ENCODE peak calls at places on chromosomes 16 and 17, in five cellular contexts. One of them, this sample, is unnamed. For H3K36me3 and H3K4me1, the result is how much of the 10 kb centered on the place peaks cover.

GRCh38 chr16:89607937-89608740 is 5.3 kb upstream of the DPEP1 start:
- DNase-seq in uterus: no peak
- DNase-seq in breast epithelium: no peak
- DNase-seq in A673: no peak
- DNase-seq in neuronal stem cell: no peak
- DNase-seq in this sample: no peak

GRCh38 chr16:29804455-29805231 is 1.7 kb upstream of the MAZ start:
- DNase-seq in A673: peak
- DNase-seq in neuronal stem cell: no peak
- DNase-seq in breast epithelium: no peak
- DNase-seq in uterus: no peak
- DNase-seq in this sample: no peak

GRCh38 chr16:48139517-48139916 is 16.3 kb downstream of the ABCC12 start:
- DNase-seq in A673: no peak
- DNase-seq in breast epithelium: no peak
- DNase-seq in uterus: no peak
- DNase-seq in neuronal stem cell: no peak
- DNase-seq in this sample: no peak

GRCh38 chr16:75580-76501 is 2.2 kb upstream of the MPG start:
- DNase-seq in uterus: peak
- DNase-seq in neuronal stem cell: no peak
- DNase-seq in breast epithelium: peak
- DNase-seq in A673: peak
- DNase-seq in this sample: peak

GRCh38 chr17:78131172-78132085 is 858 bp downstream of the TMC8 start:
- DNase-seq in A673: no peak
- DNase-seq in neuronal stem cell: no peak
- DNase-seq in uterus: no peak
- DNase-seq in breast epithelium: no peak
- DNase-seq in this sample: no peak

GRCh38 chr16:69286941-69287713 is 24.0 kb upstream of the VPS4A start:
- DNase-seq in neuronal stem cell: peak
- DNase-seq in uterus: peak
- DNase-seq in A673: peak
- DNase-seq in breast epithelium: no peak
- DNase-seq in this sample: no peak

GRCh38 chr17:62852195-62852594 is 44.1 kb upstream of the MARCHF10 start:
- DNase-seq in A673: no peak
- DNase-seq in uterus: no peak
- DNase-seq in neuronal stem cell: no peak
- DNase-seq in breast epithelium: no peak
- DNase-seq in this sample: no peak

GRCh38 chr17:2786176-2786881 is 9.9 kb upstream of the RAP1GAP2 start:
- DNase-seq in neuronal stem cell: peak
- DNase-seq in uterus: peak
- DNase-seq in breast epithelium: peak
- DNase-seq in A673: peak
- DNase-seq in this sample: peak

GRCh38 chr16:15509593-15510520 is 75.5 kb downstream of the BMERB1 start:
- DNase-seq in uterus: no peak
- DNase-seq in A673: peak
- DNase-seq in breast epithelium: peak
- DNase-seq in neuronal stem cell: no peak
- DNase-seq in this sample: peak

GRCh38 chr16:68401871-68402747 is 46.2 kb downstream of the SMPD3 start:
- DNase-seq in A673: no peak
- DNase-seq in neuronal stem cell: no peak
- DNase-seq in breast epithelium: no peak
- DNase-seq in uterus: no peak
- DNase-seq in this sample: peak

GRCh38 chr17:44077595-44077909 is 7.0 kb downstream of the G6PC3 start:
- DNase-seq in breast epithelium: no peak
- DNase-seq in uterus: no peak
- DNase-seq in neuronal stem cell: no peak
- DNase-seq in A673: no peak
- DNase-seq in this sample: no peak
- H3K36me3 ChIP-seq in breast epithelium: under half
- H3K36me3 ChIP-seq in uterus: under half
- H3K36me3 ChIP-seq in neuronal stem cell: half or more
- H3K36me3 ChIP-seq in A673: under half
- H3K36me3 ChIP-seq in this sample: half or more

GRCh38 chr17:6496636-6497441 is 52.6 kb downstream of the PIMREG start:
- DNase-seq in neuronal stem cell: no peak
- DNase-seq in breast epithelium: no peak
- DNase-seq in uterus: no peak
- DNase-seq in A673: peak
- DNase-seq in this sample: no peak
- H3K27ac ChIP-seq in neuronal stem cell: no peak
- H3K27ac ChIP-seq in breast epithelium: no peak
- H3K27ac ChIP-seq in uterus: no peak
- H3K27ac ChIP-seq in A673: peak
- H3K27ac ChIP-seq in this sample: no peak

GRCh38 chr17:49725453-49725852 is 17.7 kb upstream of the SLC35B1 start:
- DNase-seq in uterus: no peak
- DNase-seq in breast epithelium: no peak
- DNase-seq in neuronal stem cell: no peak
- DNase-seq in A673: no peak
- DNase-seq in this sample: no peak
- H3K4me1 ChIP-seq in uterus: under half
- H3K4me1 ChIP-seq in breast epithelium: under half
- H3K4me1 ChIP-seq in neuronal stem cell: under half
- H3K4me1 ChIP-seq in A673: under half
- H3K4me1 ChIP-seq in this sample: under half

GRCh38 chr16:71671165-71671564 is 45.2 kb downstream of the MARVELD3 start:
- DNase-seq in breast epithelium: no peak
- DNase-seq in uterus: no peak
- DNase-seq in neuronal stem cell: no peak
- DNase-seq in A673: no peak
- DNase-seq in this sample: no peak
- H3K36me3 ChIP-seq in breast epithelium: under half
- H3K36me3 ChIP-seq in uterus: under half
- H3K36me3 ChIP-seq in neuronal stem cell: under half
- H3K36me3 ChIP-seq in A673: under half
- H3K36me3 ChIP-seq in this sample: half or more

DNA sequence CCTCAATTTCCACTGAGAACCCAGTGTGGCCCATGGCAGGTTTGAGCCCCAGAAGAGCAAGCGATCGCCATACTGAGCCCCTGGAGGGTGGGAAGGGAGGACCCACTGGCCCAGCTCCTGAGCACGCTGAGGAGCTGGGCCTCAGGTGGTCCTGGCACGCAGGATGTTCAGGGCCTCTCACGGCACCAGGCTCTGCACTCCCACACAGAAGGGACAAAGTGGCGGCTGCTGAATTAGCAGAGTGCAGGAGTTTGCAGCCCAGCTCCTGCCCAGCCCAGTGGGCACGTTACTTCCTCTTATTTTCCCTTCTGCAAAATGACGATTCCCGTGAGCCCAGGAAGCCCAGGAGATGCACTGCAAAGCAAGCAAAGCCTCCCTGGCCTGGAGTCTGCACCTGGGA is 42.3 kb upstream of the MTSS2 start:
- DNase-seq in A673: no peak
- DNase-seq in breast epithelium: no peak
- DNase-seq in neuronal stem cell: no peak
- DNase-seq in uterus: no peak
- DNase-seq in this sample: no peak
- H3K27ac ChIP-seq in A673: no peak
- H3K27ac ChIP-seq in breast epithelium: no peak
- H3K27ac ChIP-seq in neuronal stem cell: no peak
- H3K27ac ChIP-seq in uterus: peak
- H3K27ac ChIP-seq in this sample: no peak

DNA sequence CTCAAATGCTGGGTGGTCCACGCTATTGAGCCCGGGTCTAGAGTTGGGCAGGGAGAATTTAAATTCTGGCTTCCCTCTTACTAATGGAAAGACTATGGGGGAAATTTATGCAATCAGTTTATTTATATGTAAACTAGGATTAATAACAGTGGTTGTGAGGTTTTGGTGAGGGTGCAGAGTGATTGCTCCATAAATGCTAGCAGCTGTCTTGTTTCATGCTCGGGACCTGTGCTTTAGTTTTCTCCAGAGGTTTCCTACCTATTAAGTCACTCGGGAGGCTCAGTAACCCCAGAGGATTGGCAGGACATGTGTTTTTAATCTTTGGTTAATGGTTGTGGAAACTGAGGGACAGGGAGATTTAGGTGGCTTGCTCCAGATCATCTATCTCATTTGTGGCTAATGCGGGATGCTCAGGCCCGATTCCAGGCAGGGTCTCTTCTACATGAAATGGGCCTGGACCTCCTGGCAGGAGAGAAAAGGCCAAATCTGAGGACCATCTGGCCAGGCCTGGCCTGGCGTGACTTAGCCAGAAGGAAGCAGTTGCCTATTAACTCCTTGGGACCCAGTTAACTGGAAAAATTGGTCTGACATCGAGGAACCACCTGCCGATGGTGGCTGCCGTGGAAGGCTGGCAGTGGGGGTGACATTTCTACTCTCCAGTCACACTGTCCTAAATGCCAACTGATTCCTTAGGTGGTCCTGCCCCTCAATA is 2.1 kb downstream of the PRCD start:
- DNase-seq in A673: no peak
- DNase-seq in uterus: no peak
- DNase-seq in neuronal stem cell: no peak
- DNase-seq in breast epithelium: no peak
- DNase-seq in this sample: no peak
- H3K4me1 ChIP-seq in A673: under half
- H3K4me1 ChIP-seq in uterus: under half
- H3K4me1 ChIP-seq in neuronal stem cell: under half
- H3K4me1 ChIP-seq in breast epithelium: under half
- H3K4me1 ChIP-seq in this sample: under half